ENCODE peak calls at places on chromosomes 5 and 9, in four cellular contexts. A is left cardiac atrium, X is omental fat pad, H is T-helper 1 cell. Z is an unnamed sample.

GRCh38 chr5:80656425-80656824 is 1.6 kb upstream of the DHFR start:
- DNase-seq in A (no peak), X (no peak), H (no peak), Z (no peak)

GRCh38 chr5:58582004-58582403 is 871 bp upstream of the RAB3C start:
- DNase-seq in A (no peak), X (no peak), H (no peak), Z (no peak)

GRCh38 chr5:32677023-32677422 is 34.1 kb upstream of the NPR3 start:
- DNase-seq in A (no peak), X (no peak), H (no peak), Z (no peak)

GRCh38 chr5:143638654-143639053 is 173.3 kb upstream of the HMHB1 start:
- DNase-seq in A (no peak), X (no peak), H (no peak), Z (no peak)

GRCh38 chr5:6632324-6632930 is 417 bp downstream of the NSUN2 start:
- DNase-seq in A (peak), X (no peak), H (no peak), Z (no peak)

GRCh38 chr5:68455216-68455615 is 239.7 kb downstream of the PIK3R1 start:
- DNase-seq in A (no peak), X (no peak), H (no peak), Z (no peak)

GRCh38 chr5:172421-172820 is 18.9 kb upstream of the LRRC14B start:
- DNase-seq in A (peak), X (no peak), H (no peak), Z (no peak)

GRCh38 chr5:174773371-174773770 is 49.0 kb downstream of the MSX2 start:
- DNase-seq in A (no peak), X (no peak), H (no peak), Z (no peak)

GRCh38 chr5:159456722-159457462 is 126.6 kb upstream of the IL12B start:
- DNase-seq in A (no peak), X (no peak), H (no peak), Z (no peak)

GRCh38 chr5:73387630-73388370 is 60.8 kb downstream of the FOXD1 start:
- DNase-seq in A (no peak), X (no peak), H (peak), Z (no peak)

GRCh38 chr9:19184144-19184917 is 46.2 kb upstream of the DENND4C start:
- DNase-seq in A (peak), X (peak), H (peak), Z (peak)

GRCh38 chr5:139461698-139462097 is 845 bp downstream of the ECSCR start:
- DNase-seq in A (peak), X (no peak), H (no peak), Z (peak)

GRCh38 chr5:102313907-102314306 is 17.8 kb upstream of the SLCO4C1 start:
- DNase-seq in A (no peak), X (no peak), H (no peak), Z (no peak)

GRCh38 chr9:4501147-4501507 is 10.9 kb downstream of the SLC1A1 start:
- DNase-seq in A (no peak), X (no peak), H (no peak), Z (no peak)

GRCh38 chr5:174798411-174798930 is 74.1 kb downstream of the MSX2 start:
- DNase-seq in A (no peak), X (no peak), H (no peak), Z (no peak)

GRCh38 chr9:92242115-92242778 is 51.2 kb downstream of the IARS1 start:
- DNase-seq in A (no peak), X (no peak), H (no peak), Z (no peak)

GRCh38 chr5:55154893-55155292 is 5.1 kb upstream of the GPX8 start:
- DNase-seq in A (no peak), X (no peak), H (no peak), Z (no peak)

GRCh38 chr5:31664566-31664965 is 25.6 kb downstream of the PDZD2 start:
- DNase-seq in A (no peak), X (no peak), H (no peak), Z (no peak)

GRCh38 chr9:136723362-136723976 is 11.1 kb downstream of the DIPK1B start:
- DNase-seq in A (no peak), X (no peak), H (no peak), Z (no peak)

GRCh38 chr5:1374680-1375055 is 29.8 kb upstream of the CLPTM1L start:
- DNase-seq in A (no peak), X (no peak), H (no peak), Z (no peak)

GRCh38 chr5:148786456-148786855 is 40.0 kb upstream of the ADRB2 start:
- DNase-seq in A (no peak), X (no peak), H (no peak), Z (no peak)

GRCh38 chr5:1356873-1357787 is 12.2 kb upstream of the CLPTM1L start:
- DNase-seq in A (no peak), X (no peak), H (no peak), Z (peak)

GRCh38 chr9:114559830-114560520 is 27.6 kb upstream of the ATP6V1G1 start:
- DNase-seq in A (no peak), X (no peak), H (no peak), Z (no peak)